ENCODE peak calls at places on chromosomes 3 and 15, in four cellular contexts. S, U, T and V are unnamed samples.
A peak's percentile ranks its signal among the peaks of the same experiment; 100 is the strongest.

GRCh38 chr15:75508741-75509532 is 57.4 kb upstream of the SIN3A start:
- DNase-seq in T (peak; percentile 11), S (no peak), U (no peak), V (no peak)

GRCh38 chr3:162014284-162014683 is 517.7 kb downstream of the OTOL1 start:
- DNase-seq in T (no peak), U (no peak), S (no peak), V (no peak)

GRCh38 chr15:22966321-22967083 is 13.7 kb downstream of the CYFIP1 start:
- DNase-seq in U (no peak), S (no peak), T (no peak), V (no peak)

GRCh38 chr3:156674911-156675743 is 737 bp downstream of the TIPARP start:
- DNase-seq in S (peak; percentile 52), T (peak; percentile 44), U (peak; percentile 75), V (peak; percentile 87)

GRCh38 chr3:42177068-42177800 is 86.1 kb downstream of the TRAK1 start:
- DNase-seq in T (no peak), S (no peak), U (no peak), V (no peak)

GRCh38 chr3:88573472-88573871 is 423.7 kb downstream of the C3orf38 start:
- DNase-seq in U (no peak), T (no peak), S (no peak), V (no peak)

GRCh38 chr15:75153565-75154248 is 48.0 kb upstream of the C15orf39 start:
- DNase-seq in S (no peak), U (no peak), T (no peak), V (no peak)

GRCh38 chr3:98812851-98813374 is 49.8 kb downstream of the ST3GAL6 start:
- DNase-seq in U (no peak), S (peak; percentile 53), T (no peak), V (no peak)

GRCh38 chr3:185726254-185726967 is 98.4 kb downstream of the IGF2BP2 start:
- DNase-seq in T (no peak), S (no peak), U (no peak), V (no peak)

GRCh38 chr3:127628788-127629456 is at the start of gene PODXL2:
- DNase-seq in U (peak; percentile 79), S (peak; percentile 55), T (no peak), V (no peak)

GRCh38 chr3:179510496-179510895 is 52.2 kb upstream of the ACTL6A start:
- DNase-seq in S (no peak), U (no peak), T (no peak), V (no peak)

GRCh38 chr3:58998476-58999117 is 51.2 kb downstream of the CFAP20DC start:
- DNase-seq in U (no peak), T (no peak), S (no peak), V (no peak)

GRCh38 chr3:49673715-49674490 is at the start of gene APEH:
- DNase-seq in T (peak; percentile 96), S (peak; percentile 98), U (peak; percentile 98), V (peak; percentile 99)

GRCh38 chr3:113602256-113602655 is 69.9 kb downstream of the SIDT1 start:
- DNase-seq in S (no peak), T (no peak), U (no peak), V (no peak)

GRCh38 chr3:143686638-143687197 is 161.6 kb downstream of the SLC9A9 start:
- DNase-seq in S (no peak), U (no peak), T (no peak), V (no peak)

GRCh38 chr3:113287818-113288648 is 76.7 kb downstream of the BOC start:
- DNase-seq in S (no peak), T (peak; percentile 50), U (peak; percentile 72), V (no peak)

GRCh38 chr3:79380581-79380980 is 387.2 kb downstream of the ROBO1 start:
- DNase-seq in U (no peak), S (no peak), T (no peak), V (no peak)

GRCh38 chr15:45456212-45457106 is 66.1 kb downstream of the SLC30A4 start:
- DNase-seq in U (no peak), S (peak; percentile 55), T (peak; percentile 63), V (no peak)

GRCh38 chr15:100722551-100723322 is 120.3 kb downstream of the ASB7 start:
- DNase-seq in T (no peak), S (no peak), U (no peak), V (no peak)

GRCh38 chr3:53144446-53144845 is 14.2 kb upstream of the RFT1 start:
- DNase-seq in S (no peak), U (no peak), T (no peak), V (no peak)

GRCh38 chr3:10154335-10155122 is 10.2 kb upstream of the IRAK2 start:
- DNase-seq in U (no peak), T (no peak), S (no peak), V (no peak)

DNA sequence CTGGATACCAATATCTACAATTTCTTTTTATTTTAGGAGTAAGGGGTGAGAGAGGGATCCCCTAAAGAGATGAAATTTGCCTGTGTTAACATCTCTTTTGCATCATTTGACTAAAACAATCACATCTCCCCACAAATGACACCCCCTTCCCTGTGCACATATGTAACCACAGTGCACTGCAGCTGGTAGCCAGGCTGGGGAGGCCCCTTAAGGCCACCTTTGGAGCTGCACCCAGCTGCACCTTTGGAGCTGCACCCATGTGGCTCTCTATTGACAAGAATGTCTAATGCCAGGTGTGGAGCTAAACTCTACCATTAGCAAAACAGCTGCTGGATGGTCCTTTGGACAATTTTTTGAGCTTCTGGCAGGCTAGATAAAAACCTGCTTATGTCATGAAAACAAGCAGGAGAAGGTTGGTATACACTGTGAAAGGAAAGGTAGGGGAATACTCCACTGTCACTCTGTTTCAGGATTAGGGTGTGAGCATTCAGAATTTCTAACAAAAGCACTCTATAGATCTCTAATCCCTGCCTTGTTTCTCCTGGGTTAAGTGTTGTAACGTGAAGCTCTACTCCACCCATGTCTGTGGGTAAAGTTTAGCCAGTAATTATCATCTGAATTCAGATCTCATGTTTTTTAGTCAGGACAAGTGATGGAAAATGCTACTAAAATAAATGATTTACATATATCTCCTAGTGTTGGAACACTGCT is 52.1 kb downstream of the TFG start:
- DNase-seq in S (no peak), U (no peak), T (no peak), V (no peak)
- TF ChIP-seq CTCF in S (no peak), U (no peak), T (no peak), V (peak; percentile 7)

GRCh38 chr3:158908187-158908762 is 106.4 kb downstream of the MFSD1 start:
- DNase-seq in U (no peak), T (no peak), S (no peak), V (no peak)

GRCh38 chr3:158909870-158910269 is 108.0 kb downstream of the MFSD1 start:
- DNase-seq in S (no peak), T (no peak), U (no peak), V (no peak)

GRCh38 chr3:158911586-158911985 is 109.7 kb downstream of the MFSD1 start:
- DNase-seq in S (no peak), U (no peak), T (no peak), V (no peak)

GRCh38 chr3:158912621-158913020 is 110.8 kb downstream of the MFSD1 start:
- DNase-seq in S (no peak), T (no peak), U (no peak), V (no peak)

GRCh38 chr3:158912188-158912587 is 110.3 kb downstream of the MFSD1 start:
- DNase-seq in U (no peak), T (no peak), S (no peak), V (no peak)
- TF ChIP-seq CTCF in U (no peak), T (no peak), S (no peak), V (no peak)

DNA sequence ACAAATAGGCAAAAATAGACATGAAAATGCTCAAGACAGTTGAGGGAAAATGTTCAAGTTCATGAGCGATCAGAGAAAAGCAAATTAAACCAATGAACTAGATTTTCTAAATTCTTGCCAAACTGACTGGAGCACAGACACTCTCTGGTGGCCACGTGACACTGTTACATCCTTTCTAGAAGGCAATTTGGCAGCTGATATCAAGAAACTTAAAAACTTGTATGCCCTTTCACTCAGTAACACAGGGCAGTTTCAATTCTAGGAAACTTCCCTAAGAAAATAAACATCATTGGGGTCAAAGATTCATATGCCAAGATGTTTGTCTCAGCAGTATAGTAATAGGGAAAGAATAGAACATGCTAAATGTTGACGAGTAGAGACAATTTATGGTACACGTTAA is 52.2 kb downstream of the ABHD5 start:
- DNase-seq in U (no peak), T (no peak), S (no peak), V (no peak)
- TF ChIP-seq CTCF in U (no peak), T (no peak), S (no peak), V (peak; percentile 49)

GRCh38 chr3:153669527-153669926 is 451.7 kb upstream of the ARHGEF26 start:
- DNase-seq in T (no peak), S (no peak), U (no peak), V (no peak)
- TF ChIP-seq CTCF in T (no peak), S (no peak), U (peak; percentile 21), V (no peak)

GRCh38 chr3:152447509-152447908 is 178.8 kb downstream of the MBNL1 start:
- DNase-seq in T (no peak), S (no peak), U (no peak), V (no peak)

GRCh38 chr3:152444029-152444641 is 175.4 kb downstream of the MBNL1 start:
- DNase-seq in T (no peak), S (no peak), U (no peak), V (no peak)

GRCh38 chr3:152446495-152446894 is 177.8 kb downstream of the MBNL1 start:
- DNase-seq in U (peak; percentile 15), T (no peak), S (no peak), V (no peak)

GRCh38 chr3:152445227-152445626 is 176.5 kb downstream of the MBNL1 start:
- DNase-seq in T (no peak), S (no peak), U (no peak), V (no peak)

GRCh38 chr3:152448091-152448490 is 179.4 kb downstream of the MBNL1 start:
- DNase-seq in T (no peak), U (no peak), S (no peak), V (no peak)
- TF ChIP-seq CTCF in T (no peak), U (no peak), S (no peak), V (no peak)

GRCh38 chr15:83653639-83654378 is at the start of gene ADAMTSL3:
- DNase-seq in S (peak; percentile 81), T (no peak), U (peak; percentile 68), V (no peak)
- TF ChIP-seq CTCF in S (no peak), T (no peak), U (no peak), V (no peak)

GRCh38 chr3:66298591-66298990 is 77.8 kb downstream of the SLC25A26 start:
- DNase-seq in T (no peak), S (no peak), U (no peak), V (no peak)

GRCh38 chr3:66302288-66302687 is 81.5 kb downstream of the SLC25A26 start:
- DNase-seq in S (no peak), T (peak; percentile 50), U (no peak), V (no peak)

GRCh38 chr3:66304293-66304692 is 83.5 kb downstream of the SLC25A26 start:
- DNase-seq in S (no peak), U (no peak), T (no peak), V (no peak)

GRCh38 chr3:66299893-66300292 is 79.1 kb downstream of the SLC25A26 start:
- DNase-seq in S (no peak), U (no peak), T (no peak), V (no peak)

GRCh38 chr3:66303556-66303955 is 82.8 kb downstream of the SLC25A26 start:
- DNase-seq in U (no peak), S (no peak), T (peak; percentile 45), V (no peak)
- TF ChIP-seq CTCF in U (no peak), S (no peak), T (no peak), V (no peak)